ENCODE peak calls at places on chromosomes 3 and 15, in five cellular contexts. One of them, this sample, is unnamed.

GRCh38 chr3:147886889-147887288 is 477.7 kb downstream of the ZIC1 start:
- DNase-seq in psoas muscle: no peak
- DNase-seq in HL-60: no peak
- DNase-seq in ovary: no peak
- DNase-seq in dorsolateral prefrontal cortex: no peak
- DNase-seq in this sample: no peak

GRCh38 chr3:167032267-167032876 is 347.7 kb downstream of the ZBBX start:
- DNase-seq in psoas muscle: no peak
- DNase-seq in HL-60: peak; percentile 35
- DNase-seq in ovary: no peak
- DNase-seq in dorsolateral prefrontal cortex: no peak
- DNase-seq in this sample: no peak

GRCh38 chr3:186841637-186842036 is 873 bp upstream of the ADIPOQ start:
- DNase-seq in psoas muscle: no peak
- DNase-seq in HL-60: no peak
- DNase-seq in ovary: no peak
- DNase-seq in dorsolateral prefrontal cortex: no peak
- DNase-seq in this sample: no peak

GRCh38 chr3:37137516-37137915 is 36.9 kb downstream of the LRRFIP2 start:
- DNase-seq in psoas muscle: no peak
- DNase-seq in HL-60: no peak
- DNase-seq in ovary: no peak
- DNase-seq in dorsolateral prefrontal cortex: no peak
- DNase-seq in this sample: no peak

GRCh38 chr15:76823903-76824302 is 81.2 kb downstream of the SCAPER start:
- DNase-seq in psoas muscle: no peak
- DNase-seq in HL-60: no peak
- DNase-seq in ovary: no peak
- DNase-seq in dorsolateral prefrontal cortex: no peak
- DNase-seq in this sample: no peak

GRCh38 chr15:53522878-53523455 is 236.5 kb downstream of the WDR72 start:
- DNase-seq in psoas muscle: no peak
- DNase-seq in HL-60: no peak
- DNase-seq in ovary: no peak
- DNase-seq in dorsolateral prefrontal cortex: no peak
- DNase-seq in this sample: no peak

GRCh38 chr3:99570061-99570460 is 68.3 kb upstream of the COL8A1 start:
- DNase-seq in psoas muscle: no peak
- DNase-seq in HL-60: no peak
- DNase-seq in ovary: no peak
- DNase-seq in dorsolateral prefrontal cortex: no peak
- DNase-seq in this sample: no peak

GRCh38 chr3:30650348-30650995 is 44.1 kb downstream of the TGFBR2 start:
- DNase-seq in psoas muscle: no peak
- DNase-seq in HL-60: no peak
- DNase-seq in ovary: no peak
- DNase-seq in dorsolateral prefrontal cortex: no peak
- DNase-seq in this sample: no peak

GRCh38 chr3:72449551-72449950 is 398.7 kb downstream of the SHQ1 start:
- DNase-seq in psoas muscle: no peak
- DNase-seq in HL-60: no peak
- DNase-seq in ovary: no peak
- DNase-seq in dorsolateral prefrontal cortex: no peak
- DNase-seq in this sample: no peak

GRCh38 chr15:34472947-34473346 is 35.3 kb upstream of the GOLGA8A start:
- DNase-seq in psoas muscle: no peak
- DNase-seq in HL-60: no peak
- DNase-seq in ovary: no peak
- DNase-seq in dorsolateral prefrontal cortex: no peak
- DNase-seq in this sample: no peak

GRCh38 chr3:119316313-119316670 is 22.1 kb downstream of the ARHGAP31 start:
- DNase-seq in psoas muscle: no peak
- DNase-seq in HL-60: no peak
- DNase-seq in ovary: no peak
- DNase-seq in dorsolateral prefrontal cortex: no peak
- DNase-seq in this sample: no peak

GRCh38 chr15:78415284-78415683 is 22.7 kb upstream of the IREB2 start:
- DNase-seq in psoas muscle: no peak
- DNase-seq in HL-60: no peak
- DNase-seq in ovary: no peak
- DNase-seq in dorsolateral prefrontal cortex: no peak
- DNase-seq in this sample: no peak

GRCh38 chr15:70829366-70830166 is 24.4 kb downstream of the LARP6 start:
- DNase-seq in psoas muscle: no peak
- DNase-seq in HL-60: no peak
- DNase-seq in ovary: no peak
- DNase-seq in dorsolateral prefrontal cortex: no peak
- DNase-seq in this sample: no peak

GRCh38 chr3:12443781-12444522 is 40.3 kb upstream of the TSEN2 start:
- DNase-seq in psoas muscle: no peak
- DNase-seq in HL-60: no peak
- DNase-seq in ovary: no peak
- DNase-seq in dorsolateral prefrontal cortex: no peak
- DNase-seq in this sample: no peak

GRCh38 chr3:12445523-12446240 is 38.6 kb upstream of the TSEN2 start:
- DNase-seq in psoas muscle: no peak
- DNase-seq in HL-60: no peak
- DNase-seq in ovary: no peak
- DNase-seq in dorsolateral prefrontal cortex: no peak
- DNase-seq in this sample: no peak

GRCh38 chr3:12442654-12443501 is 41.4 kb upstream of the TSEN2 start:
- DNase-seq in psoas muscle: no peak
- DNase-seq in HL-60: no peak
- DNase-seq in ovary: no peak
- DNase-seq in dorsolateral prefrontal cortex: no peak
- DNase-seq in this sample: no peak

GRCh38 chr3:12446298-12446697 is 38.0 kb upstream of the TSEN2 start:
- DNase-seq in psoas muscle: no peak
- DNase-seq in HL-60: no peak
- DNase-seq in ovary: no peak
- DNase-seq in dorsolateral prefrontal cortex: no peak
- DNase-seq in this sample: no peak

GRCh38 chr3:12444582-12445468 is 39.5 kb upstream of the TSEN2 start:
- DNase-seq in psoas muscle: no peak
- DNase-seq in HL-60: no peak
- DNase-seq in ovary: no peak
- DNase-seq in dorsolateral prefrontal cortex: no peak
- DNase-seq in this sample: no peak
- H3K27ac ChIP-seq in psoas muscle: no peak overlapping the region
- H3K27ac ChIP-seq in HL-60: no peak overlapping the region
- H3K27ac ChIP-seq in ovary: no peak overlapping the region
- H3K27ac ChIP-seq in dorsolateral prefrontal cortex: no peak overlapping the region
- H3K27ac ChIP-seq in this sample: no peak overlapping the region

DNA sequence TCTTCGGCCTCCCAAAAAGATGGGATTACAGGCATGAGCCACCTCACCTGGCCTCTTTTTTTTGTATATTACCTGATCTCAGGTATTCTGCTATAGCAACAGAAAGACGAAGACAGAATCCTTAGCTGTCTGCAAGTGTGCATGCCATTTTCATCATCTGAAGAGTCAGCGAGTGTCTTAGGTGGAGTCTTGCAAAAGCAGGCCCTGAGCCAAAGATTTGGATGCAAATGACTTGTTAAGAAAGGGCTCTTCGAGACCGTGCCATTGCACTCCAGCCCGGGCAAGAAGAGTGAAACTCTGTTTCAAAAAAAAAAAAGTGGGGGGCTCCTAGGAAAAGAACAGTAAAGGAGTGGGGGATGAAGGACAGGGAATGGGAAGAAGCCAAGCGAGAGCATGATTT is 10.2 kb upstream of the TRIM69 start:
- DNase-seq in psoas muscle: no peak
- DNase-seq in HL-60: peak; percentile 54
- DNase-seq in ovary: no peak
- DNase-seq in dorsolateral prefrontal cortex: no peak
- DNase-seq in this sample: no peak
- H3K27ac ChIP-seq in psoas muscle: peak overlapping the region; percentile 93
- H3K27ac ChIP-seq in HL-60: peak overlapping the region; percentile 80
- H3K27ac ChIP-seq in ovary: no peak overlapping the region
- H3K27ac ChIP-seq in dorsolateral prefrontal cortex: no peak overlapping the region
- H3K27ac ChIP-seq in this sample: peak overlapping the region; percentile 38

GRCh38 chr3:152058906-152059305 is 185.5 kb downstream of the SUCNR1 start:
- DNase-seq in psoas muscle: no peak
- DNase-seq in HL-60: no peak
- DNase-seq in ovary: no peak
- DNase-seq in dorsolateral prefrontal cortex: no peak
- DNase-seq in this sample: no peak

GRCh38 chr3:152056073-152056472 is 182.6 kb downstream of the SUCNR1 start:
- DNase-seq in psoas muscle: no peak
- DNase-seq in HL-60: no peak
- DNase-seq in ovary: no peak
- DNase-seq in dorsolateral prefrontal cortex: no peak
- DNase-seq in this sample: no peak

GRCh38 chr3:152054315-152054714 is 180.9 kb downstream of the SUCNR1 start:
- DNase-seq in psoas muscle: no peak
- DNase-seq in HL-60: no peak
- DNase-seq in ovary: no peak
- DNase-seq in dorsolateral prefrontal cortex: no peak
- DNase-seq in this sample: no peak

GRCh38 chr3:152056987-152057386 is 183.5 kb downstream of the SUCNR1 start:
- DNase-seq in psoas muscle: no peak
- DNase-seq in HL-60: no peak
- DNase-seq in ovary: no peak
- DNase-seq in dorsolateral prefrontal cortex: no peak
- DNase-seq in this sample: no peak

DNA sequence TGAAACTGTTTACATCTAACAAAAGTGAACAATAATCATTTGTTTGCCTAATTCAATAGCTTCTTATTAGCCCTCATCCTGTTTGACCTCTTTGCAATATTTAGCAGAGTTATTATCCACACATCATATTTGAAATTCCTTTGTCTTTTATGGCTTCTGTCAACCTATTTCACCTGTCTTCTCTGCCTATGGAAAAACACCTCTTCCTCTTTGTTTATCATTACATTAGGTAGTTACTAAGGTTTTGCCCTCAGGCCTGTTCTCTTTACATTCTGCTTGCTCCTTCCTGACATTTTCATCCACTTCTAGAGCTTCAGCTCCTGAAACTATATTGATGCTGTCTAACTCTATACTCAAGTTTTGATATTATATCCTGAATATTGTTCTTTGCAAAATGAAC is 183.0 kb downstream of the SUCNR1 start:
- DNase-seq in psoas muscle: no peak
- DNase-seq in HL-60: no peak
- DNase-seq in ovary: no peak
- DNase-seq in dorsolateral prefrontal cortex: no peak
- DNase-seq in this sample: no peak
- H3K27ac ChIP-seq in psoas muscle: no peak overlapping the region
- H3K27ac ChIP-seq in HL-60: no peak overlapping the region
- H3K27ac ChIP-seq in ovary: no peak overlapping the region
- H3K27ac ChIP-seq in dorsolateral prefrontal cortex: no peak overlapping the region
- H3K27ac ChIP-seq in this sample: no peak overlapping the region

GRCh38 chr3:127145266-127145665 is 47.7 kb upstream of the PRR23E start:
- DNase-seq in psoas muscle: no peak
- DNase-seq in HL-60: no peak
- DNase-seq in ovary: no peak
- DNase-seq in dorsolateral prefrontal cortex: no peak
- DNase-seq in this sample: no peak

GRCh38 chr3:127144631-127145030 is 48.3 kb upstream of the PRR23E start:
- DNase-seq in psoas muscle: no peak
- DNase-seq in HL-60: no peak
- DNase-seq in ovary: no peak
- DNase-seq in dorsolateral prefrontal cortex: no peak
- DNase-seq in this sample: no peak

GRCh38 chr3:127149621-127150310 is 43.2 kb upstream of the PRR23E start:
- DNase-seq in psoas muscle: peak; percentile 33
- DNase-seq in HL-60: no peak
- DNase-seq in ovary: no peak
- DNase-seq in dorsolateral prefrontal cortex: no peak
- DNase-seq in this sample: no peak

GRCh38 chr3:127150915-127151564 is 41.9 kb upstream of the PRR23E start:
- DNase-seq in psoas muscle: no peak
- DNase-seq in HL-60: no peak
- DNase-seq in ovary: no peak
- DNase-seq in dorsolateral prefrontal cortex: peak; percentile 25
- DNase-seq in this sample: no peak

GRCh38 chr3:127147291-127147905 is 45.5 kb upstream of the PRR23E start:
- DNase-seq in psoas muscle: no peak
- DNase-seq in HL-60: no peak
- DNase-seq in ovary: no peak
- DNase-seq in dorsolateral prefrontal cortex: no peak
- DNase-seq in this sample: no peak
- H3K27ac ChIP-seq in psoas muscle: no peak overlapping the region
- H3K27ac ChIP-seq in HL-60: no peak overlapping the region
- H3K27ac ChIP-seq in ovary: no peak overlapping the region
- H3K27ac ChIP-seq in dorsolateral prefrontal cortex: no peak overlapping the region
- H3K27ac ChIP-seq in this sample: no peak overlapping the region

GRCh38 chr3:56800373-56801150 is 1.2 kb downstream of the ARHGEF3 start:
- DNase-seq in psoas muscle: no peak
- DNase-seq in HL-60: no peak
- DNase-seq in ovary: no peak
- DNase-seq in dorsolateral prefrontal cortex: no peak
- DNase-seq in this sample: no peak
- H3K27ac ChIP-seq in psoas muscle: peak overlapping the region; percentile 80
- H3K27ac ChIP-seq in HL-60: no peak overlapping the region
- H3K27ac ChIP-seq in ovary: peak overlapping the region; percentile 68
- H3K27ac ChIP-seq in dorsolateral prefrontal cortex: peak overlapping the region; percentile 87
- H3K27ac ChIP-seq in this sample: peak overlapping the region; percentile 83

GRCh38 chr3:170614214-170614966 is 28.5 kb upstream of the SLC7A14 start:
- DNase-seq in psoas muscle: no peak
- DNase-seq in HL-60: peak; percentile 9
- DNase-seq in ovary: no peak
- DNase-seq in dorsolateral prefrontal cortex: peak; percentile 64
- DNase-seq in this sample: peak; percentile 36

GRCh38 chr3:170611746-170612145 is 25.9 kb upstream of the SLC7A14 start:
- DNase-seq in psoas muscle: no peak
- DNase-seq in HL-60: no peak
- DNase-seq in ovary: no peak
- DNase-seq in dorsolateral prefrontal cortex: no peak
- DNase-seq in this sample: no peak

GRCh38 chr3:170608475-170608874 is 22.6 kb upstream of the SLC7A14 start:
- DNase-seq in psoas muscle: no peak
- DNase-seq in HL-60: no peak
- DNase-seq in ovary: no peak
- DNase-seq in dorsolateral prefrontal cortex: no peak
- DNase-seq in this sample: no peak

GRCh38 chr3:170606675-170607074 is 20.8 kb upstream of the SLC7A14 start:
- DNase-seq in psoas muscle: no peak
- DNase-seq in HL-60: no peak
- DNase-seq in ovary: no peak
- DNase-seq in dorsolateral prefrontal cortex: no peak
- DNase-seq in this sample: no peak

DNA sequence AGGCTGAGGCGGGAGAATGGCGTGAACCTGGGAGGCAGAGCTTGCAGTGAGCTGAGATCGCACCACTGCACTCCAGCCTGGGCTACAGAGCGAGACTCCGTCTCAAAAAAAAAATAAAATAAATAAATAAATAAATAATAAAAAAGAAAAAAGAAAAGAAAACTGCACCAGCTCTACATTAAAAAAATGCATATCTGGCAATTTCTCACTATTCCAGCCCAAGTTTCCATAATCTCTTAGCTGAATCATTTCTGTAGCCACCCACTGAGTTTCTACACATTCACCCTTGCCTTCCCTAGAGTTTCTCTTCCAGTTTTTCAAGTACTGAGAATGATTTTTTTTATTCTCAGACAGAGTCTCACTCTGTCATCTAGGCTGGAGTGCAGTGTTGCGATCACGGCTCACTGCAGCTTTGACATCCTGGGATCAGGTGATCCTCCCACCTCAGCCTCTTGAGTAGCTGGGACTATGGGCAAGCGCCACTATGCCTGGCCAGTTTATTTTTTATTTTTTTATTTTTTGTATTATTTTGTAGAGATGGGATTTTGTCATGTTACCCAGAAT is 24.5 kb upstream of the SLC7A14 start:
- DNase-seq in psoas muscle: no peak
- DNase-seq in HL-60: no peak
- DNase-seq in ovary: no peak
- DNase-seq in dorsolateral prefrontal cortex: no peak
- DNase-seq in this sample: no peak
- H3K27ac ChIP-seq in psoas muscle: no peak overlapping the region
- H3K27ac ChIP-seq in HL-60: no peak overlapping the region
- H3K27ac ChIP-seq in ovary: no peak overlapping the region
- H3K27ac ChIP-seq in dorsolateral prefrontal cortex: no peak overlapping the region
- H3K27ac ChIP-seq in this sample: no peak overlapping the region

This sample was measured in substantia nigra.